ENCODE peak calls at places on chromosomes 16 and 17, in ten cellular contexts. F, I, V, S, T, D, W, Q, N and R are unnamed samples.

GRCh38 chr16:17548825-17549224 is 78.1 kb upstream of the XYLT1 start:
- DNase-seq in D (no peak), V (no peak), S (no peak), W (no peak), Q (no peak), F (no peak), N (no peak), T (no peak), I (no peak), R (peak)

GRCh38 chr16:69187891-69188451 is 1.0 kb downstream of the SNTB2 start:
- DNase-seq in D (peak), F (peak), Q (peak), S (peak), V (no peak), I (peak), T (peak), W (no peak), N (peak), R (peak)

GRCh38 chr17:21524211-21524591 is 148.0 kb downstream of the KCNJ12 start:
- DNase-seq in N (no peak), F (no peak), T (no peak), I (no peak), Q (no peak), D (no peak), V (no peak), W (no peak), S (no peak), R (no peak)

GRCh38 chr17:77144227-77144626 is 3.5 kb downstream of the SEC14L1 start:
- DNase-seq in V (no peak), W (no peak), F (no peak), D (no peak), N (no peak), S (no peak), Q (no peak), I (peak), T (no peak), R (no peak)

GRCh38 chr16:67979955-67980678 is at the start of gene DPEP3:
- DNase-seq in Q (no peak), N (no peak), V (no peak), S (no peak), W (no peak), I (no peak), T (no peak), F (no peak), D (peak), R (no peak)

GRCh38 chr17:62653831-62654829 is 26.7 kb downstream of the MRC2 start:
- DNase-seq in Q (peak), S (no peak), N (no peak), F (peak), I (peak), V (no peak), T (peak), D (peak), W (no peak), R (no peak)

GRCh38 chr17:83202002-83203000 is 122.9 kb downstream of the METRNL start:
- DNase-seq in S (peak), Q (peak), I (peak), T (peak), N (no peak), F (peak), W (no peak), V (no peak), D (peak), R (peak)

GRCh38 chr16:11296706-11297491 is 15.8 kb upstream of the PRM1 start:
- DNase-seq in D (no peak), N (no peak), W (no peak), S (peak), T (no peak), V (no peak), Q (no peak), I (peak), F (peak), R (no peak)

GRCh38 chr16:27476240-27476639 is 73.5 kb downstream of the GTF3C1 start:
- DNase-seq in V (no peak), Q (no peak), F (no peak), T (no peak), S (no peak), N (no peak), D (no peak), I (no peak), W (no peak), R (no peak)

GRCh38 chr16:52499061-52499460 is 47.9 kb downstream of the TOX3 start:
- DNase-seq in I (no peak), F (no peak), Q (no peak), W (no peak), N (no peak), D (no peak), T (no peak), V (no peak), S (no peak), R (no peak)

GRCh38 chr17:21841839-21842238 is 149.5 kb downstream of the KCNJ18 start:
- DNase-seq in T (no peak), W (no peak), I (no peak), D (no peak), V (no peak), S (no peak), F (no peak), Q (no peak), N (no peak), R (no peak)

GRCh38 chr16:89829630-89830437 is 1.6 kb downstream of the SPIRE2 start:
- DNase-seq in V (no peak), Q (no peak), F (no peak), N (no peak), W (no peak), S (no peak), T (no peak), I (no peak), D (no peak), R (no peak)

GRCh38 chr17:27980035-27980434 is 62.4 kb upstream of the NLK start:
- DNase-seq in D (no peak), I (no peak), T (peak), V (no peak), Q (no peak), S (no peak), N (peak), F (no peak), W (no peak), R (no peak)

GRCh38 chr17:38613981-38614779 is 8.4 kb upstream of the SRCIN1 start:
- DNase-seq in N (no peak), S (no peak), W (no peak), D (no peak), V (no peak), Q (no peak), F (no peak), T (no peak), I (no peak), R (no peak)

GRCh38 chr17:58005728-58006562 is 1.1 kb downstream of the SRSF1 start:
- DNase-seq in W (no peak), S (no peak), D (no peak), V (no peak), I (no peak), N (no peak), T (no peak), Q (no peak), F (no peak), R (no peak)

GRCh38 chr16:31504159-31504558 is 4.0 kb downstream of the RUSF1 start:
- DNase-seq in T (no peak), F (no peak), I (no peak), V (no peak), N (no peak), S (no peak), Q (no peak), D (no peak), W (no peak), R (peak)

GRCh38 chr17:57114085-57114673 is 29.1 kb downstream of the AKAP1 start:
- DNase-seq in D (peak), N (peak), S (no peak), W (peak), F (peak), V (no peak), T (peak), Q (no peak), I (peak), R (peak)

GRCh38 chr16:79598341-79599181 is 2.0 kb downstream of the MAF start:
- DNase-seq in I (peak), S (peak), Q (peak), D (peak), N (peak), T (peak), V (no peak), F (peak), W (no peak), R (peak)

GRCh38 chr17:14014647-14015046 is 54.7 kb upstream of the COX10 start:
- DNase-seq in D (no peak), S (no peak), I (no peak), N (no peak), W (no peak), T (no peak), F (no peak), Q (no peak), V (no peak), R (no peak)

GRCh38 chr17:48626470-48627241 is 498 bp upstream of the HOXB9 start:
- DNase-seq in F (no peak), T (no peak), V (no peak), S (no peak), W (no peak), D (no peak), I (no peak), N (peak), Q (no peak), R (no peak)

GRCh38 chr16:30567160-30567990 is 4.1 kb downstream of the ZNF688 start:
- DNase-seq in T (no peak), N (peak), D (no peak), S (no peak), V (no peak), Q (no peak), W (no peak), F (no peak), I (no peak), R (no peak)

GRCh38 chr16:50709061-50709695 is 15.8 kb downstream of the NOD2 start:
- DNase-seq in I (no peak), D (no peak), V (no peak), S (no peak), N (no peak), Q (no peak), T (peak), W (no peak), F (no peak), R (no peak)

GRCh38 chr16:78177927-78178326 is 78.5 kb downstream of the WWOX start:
- DNase-seq in I (no peak), Q (no peak), F (no peak), N (no peak), W (no peak), T (no peak), V (no peak), D (no peak), S (no peak), R (no peak)

GRCh38 chr17:57940217-57940616 is 15.0 kb downstream of the CUEDC1 start:
- DNase-seq in Q (no peak), N (peak), F (no peak), D (no peak), I (peak), T (no peak), S (no peak), W (no peak), V (no peak), R (peak)

GRCh38 chr17:56834380-56835258 is 668 bp downstream of the DGKE start:
- DNase-seq in T (peak), N (peak), I (peak), W (peak), Q (no peak), D (peak), S (peak), V (no peak), F (peak), R (peak)

GRCh38 chr16:12651765-12652531 is 151.7 kb downstream of the CPPED1 start:
- DNase-seq in V (no peak), N (no peak), D (no peak), I (no peak), W (no peak), T (no peak), F (no peak), Q (no peak), S (no peak), R (no peak)

GRCh38 chr17:61000911-61001310 is 323.3 kb downstream of the BCAS3 start:
- DNase-seq in V (no peak), I (no peak), F (no peak), W (no peak), T (no peak), S (no peak), Q (no peak), N (peak), D (no peak), R (no peak)

GRCh38 chr17:44219126-44219635 is 294 bp downstream of the UBTF start:
- DNase-seq in N (peak), I (peak), S (no peak), T (peak), F (peak), D (peak), V (no peak), Q (peak), W (peak), R (peak)
- TF ChIP-seq POLR2A in N (no peak), I (peak), S (no peak), T (peak), F (no peak), D (peak), V (peak), Q (peak), W (peak), R (peak)

GRCh38 chr16:64738321-64738960 is 383.4 kb downstream of the CDH11 start:
- DNase-seq in Q (no peak), V (no peak), S (no peak), W (no peak), F (no peak), D (no peak), I (no peak), T (no peak), N (no peak), R (no peak)
- TF ChIP-seq POLR2A in Q (no peak), V (no peak), S (no peak), W (no peak), F (no peak), D (no peak), I (no peak), T (no peak), N (no peak), R (no peak)

GRCh38 chr17:73348018-73348823 is 36.4 kb upstream of the CDC42EP4 start:
- DNase-seq in Q (no peak), I (no peak), W (no peak), T (no peak), N (no peak), F (no peak), S (no peak), V (no peak), D (no peak), R (no peak)
- TF ChIP-seq POLR2A in Q (no peak), I (no peak), W (no peak), T (no peak), N (no peak), F (no peak), S (no peak), V (no peak), D (no peak), R (no peak)

DNA sequence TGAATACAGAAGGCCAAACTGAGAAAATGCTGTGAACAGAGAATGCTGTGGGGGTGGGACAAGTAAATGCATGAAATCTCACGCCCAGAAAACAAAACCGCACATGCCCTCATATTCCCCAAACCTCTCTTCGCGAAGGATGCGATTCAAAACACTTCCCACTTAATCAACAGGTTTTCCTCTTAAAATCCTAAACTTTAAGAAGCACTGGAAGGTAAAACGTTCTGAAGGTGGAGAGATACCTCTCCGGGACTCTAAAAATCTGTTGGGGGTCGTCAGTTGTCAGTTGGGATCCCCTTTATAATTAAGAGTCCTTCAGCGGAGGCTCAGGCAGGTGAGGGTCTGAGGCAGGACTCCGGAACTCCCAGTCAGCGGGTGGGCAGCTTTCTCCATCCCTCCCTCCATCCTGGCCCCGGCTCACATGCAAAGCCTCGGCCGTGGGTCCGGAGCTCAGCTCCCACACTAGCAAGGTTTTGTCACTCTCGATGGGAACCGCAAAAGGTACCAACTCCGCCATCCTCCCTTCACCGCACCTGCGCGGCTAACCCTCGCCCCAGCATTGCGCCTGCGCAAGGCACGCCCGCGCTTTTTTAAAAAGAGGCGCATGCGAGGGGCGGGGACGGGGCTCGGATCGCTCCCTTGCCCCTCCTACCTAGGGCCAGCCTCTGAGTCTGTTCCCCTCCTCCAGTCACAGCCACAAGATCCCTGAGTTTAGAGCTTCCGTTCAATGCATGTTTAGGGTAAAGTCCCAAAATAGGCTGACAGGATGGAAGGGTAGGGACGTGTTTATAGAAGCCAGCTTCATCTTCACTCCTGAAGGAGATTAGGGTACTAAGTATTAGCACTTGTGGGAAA is at the start of gene RDM1:
- DNase-seq in D (no peak), W (peak), F (peak), Q (no peak), T (peak), N (peak), S (no peak), I (peak), V (no peak), R (peak)
- TF ChIP-seq POLR2A in D (no peak), W (peak), F (no peak), Q (no peak), T (no peak), N (peak), S (no peak), I (no peak), V (no peak), R (no peak)

GRCh38 chr16:5693426-5693825 is 595.8 kb upstream of the EEF2KMT start:
- DNase-seq in Q (no peak), F (no peak), V (no peak), N (no peak), D (no peak), I (no peak), S (no peak), T (no peak), W (no peak), R (no peak)
- TF ChIP-seq POLR2A in Q (no peak), F (no peak), V (no peak), N (no peak), D (no peak), I (no peak), S (no peak), T (no peak), W (no peak), R (no peak)

DNA sequence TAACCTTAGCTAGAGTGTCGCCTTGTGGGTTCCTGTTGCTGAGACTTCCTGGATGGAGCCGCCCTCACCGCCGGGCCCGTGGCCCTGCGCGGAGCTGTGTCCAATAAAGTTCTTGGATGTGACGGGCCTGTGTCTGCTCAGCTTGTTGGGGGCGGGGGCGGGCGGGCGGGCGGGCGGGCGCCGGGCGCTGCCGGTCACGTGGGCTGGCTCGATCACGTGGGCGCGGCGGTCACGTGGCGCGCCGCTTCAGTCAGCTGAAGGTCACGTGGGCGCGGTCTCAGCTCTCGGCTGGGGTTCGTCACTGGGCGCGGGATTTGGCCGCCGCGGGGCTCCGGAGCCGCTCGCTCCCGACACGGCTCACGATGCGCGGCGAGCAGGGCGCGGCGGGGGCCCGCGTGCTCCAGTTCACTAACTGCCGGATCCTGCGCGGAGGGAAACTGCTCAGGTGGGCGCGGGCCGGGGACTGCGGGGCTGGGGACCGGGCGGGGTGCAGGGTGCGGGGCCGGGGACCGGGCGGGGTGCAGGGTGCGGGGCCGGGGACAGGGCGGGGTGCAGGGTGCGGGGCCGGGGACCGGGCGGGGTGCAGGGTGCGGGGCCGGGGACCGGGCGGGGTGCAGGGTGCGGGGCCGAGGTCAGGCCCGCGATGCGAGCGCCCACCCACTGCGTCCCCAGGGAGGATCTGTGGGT is at the start of gene AMDHD2:
- DNase-seq in D (peak), F (peak), I (peak), W (peak), N (peak), V (peak), T (peak), S (peak), Q (peak), R (peak)
- TF ChIP-seq POLR2A in D (no peak), F (no peak), I (peak), W (peak), N (no peak), V (peak), T (peak), S (no peak), Q (peak), R (peak)

DNA sequence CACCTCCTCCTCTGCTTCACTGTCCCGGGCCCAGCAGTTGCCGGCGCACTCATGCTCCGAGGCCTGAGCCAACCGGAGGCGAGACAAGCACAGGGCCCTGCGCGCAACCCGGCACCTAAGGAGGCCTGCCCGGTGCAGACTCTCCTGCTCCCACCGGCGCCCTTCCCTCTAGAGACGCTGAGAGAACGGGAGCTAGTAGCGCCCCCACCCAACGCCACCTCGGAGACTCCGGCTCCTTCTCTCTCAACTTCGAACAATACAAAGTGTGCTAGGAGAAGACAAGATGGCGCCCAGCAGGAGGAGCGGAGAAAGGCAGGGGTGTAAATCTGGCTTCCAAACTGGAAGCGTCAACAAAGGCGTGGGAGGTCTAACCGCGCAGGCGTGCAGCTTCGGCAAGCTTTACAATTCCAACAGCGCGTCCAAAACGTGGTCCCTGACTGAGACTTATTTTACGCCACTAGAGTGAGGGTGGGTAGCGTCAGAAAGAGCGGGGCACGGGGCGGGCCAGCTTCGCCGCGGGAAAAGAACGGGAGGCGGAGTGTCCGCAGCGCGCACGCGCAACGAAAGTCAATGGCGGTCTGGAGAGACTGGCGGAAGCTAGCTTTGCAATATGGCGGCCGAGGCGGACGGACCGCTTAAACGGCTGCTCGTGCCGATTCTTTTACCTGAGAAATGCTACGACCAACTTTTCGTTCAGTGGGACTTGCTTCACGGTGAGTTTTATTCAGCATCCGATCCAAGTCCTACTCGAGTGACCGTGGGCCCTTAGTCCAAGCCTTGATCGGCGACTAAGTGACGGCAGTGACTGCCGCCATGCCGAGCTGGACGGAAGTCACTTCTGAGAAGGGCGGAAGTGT is at the start of gene MPDU1:
- DNase-seq in S (peak), W (peak), Q (peak), N (peak), F (peak), D (peak), I (peak), V (peak), T (peak), R (peak)
- TF ChIP-seq POLR2A in S (no peak), W (peak), Q (peak), N (peak), F (no peak), D (peak), I (peak), V (peak), T (peak), R (peak)

DNA sequence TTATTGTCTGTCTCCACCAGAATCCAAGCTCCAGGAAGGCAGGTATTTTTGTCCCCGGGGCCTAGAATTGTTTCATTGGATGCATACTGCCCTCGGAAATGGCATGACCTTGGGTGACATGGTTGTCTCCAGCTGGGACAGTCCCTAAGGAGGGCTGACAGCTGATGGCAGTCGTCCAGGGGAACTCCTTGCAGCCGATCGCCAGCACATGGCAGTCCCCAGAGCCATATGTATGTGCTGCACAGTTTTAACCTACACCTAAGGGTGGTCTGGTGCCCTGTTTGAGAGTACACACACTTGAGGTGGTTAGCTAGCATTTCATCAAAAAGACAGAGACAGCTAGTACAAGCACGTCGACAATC is 667 bp upstream of the MFSD6L start:
- DNase-seq in I (peak), S (no peak), F (no peak), V (no peak), N (no peak), Q (no peak), W (no peak), T (no peak), D (no peak), R (peak)
- TF ChIP-seq POLR2A in I (no peak), S (no peak), F (no peak), V (no peak), N (no peak), Q (no peak), W (peak), T (no peak), D (no peak), R (no peak)